ENCODE peak calls at places on chromosomes 16 and 17, in six cellular contexts. One of them, this sample, is unnamed.

GRCh38 chr17:19533718-19534561 is at the start of gene SLC47A1:
- DNase-seq in head of caudate nucleus: peak; percentile 25
- DNase-seq in T-cell: no peak
- DNase-seq in body of pancreas: peak; percentile 13
- DNase-seq in mesendoderm: peak; percentile 37
- DNase-seq in spleen: peak; percentile 80
- DNase-seq in this sample: no peak

GRCh38 chr16:57277586-57277985 is 6.9 kb downstream of the PLLP start:
- DNase-seq in spleen: no peak
- DNase-seq in body of pancreas: no peak
- DNase-seq in mesendoderm: no peak
- DNase-seq in head of caudate nucleus: no peak
- DNase-seq in T-cell: no peak
- DNase-seq in this sample: peak; percentile 88

GRCh38 chr16:1044515-1045362 is 27.8 kb upstream of the SSTR5 start:
- DNase-seq in spleen: no peak
- DNase-seq in T-cell: no peak
- DNase-seq in body of pancreas: no peak
- DNase-seq in head of caudate nucleus: no peak
- DNase-seq in mesendoderm: no peak
- DNase-seq in this sample: no peak

GRCh38 chr16:30350134-30350871 is 4.8 kb downstream of the CD2BP2 start:
- DNase-seq in spleen: peak; percentile 6
- DNase-seq in head of caudate nucleus: no peak
- DNase-seq in mesendoderm: no peak
- DNase-seq in body of pancreas: no peak
- DNase-seq in T-cell: no peak
- DNase-seq in this sample: no peak

GRCh38 chr17:27563532-27563931 is 67.5 kb upstream of the LGALS9 start:
- DNase-seq in head of caudate nucleus: no peak
- DNase-seq in body of pancreas: no peak
- DNase-seq in T-cell: no peak
- DNase-seq in mesendoderm: no peak
- DNase-seq in spleen: peak; percentile 46
- DNase-seq in this sample: no peak

GRCh38 chr17:79839363-79840203 is at the start of gene CBX4:
- DNase-seq in T-cell: peak; percentile 87
- DNase-seq in mesendoderm: peak; percentile 92
- DNase-seq in head of caudate nucleus: peak; percentile 99
- DNase-seq in body of pancreas: peak; percentile 97
- DNase-seq in spleen: peak; percentile 99
- DNase-seq in this sample: peak; percentile 66

GRCh38 chr17:67993153-67993997 is 2.9 kb downstream of the C17orf58 start:
- DNase-seq in mesendoderm: peak; percentile 87
- DNase-seq in head of caudate nucleus: peak; percentile 91
- DNase-seq in T-cell: peak; percentile 54
- DNase-seq in spleen: peak; percentile 95
- DNase-seq in body of pancreas: peak; percentile 84
- DNase-seq in this sample: no peak

GRCh38 chr17:37605813-37606505 is 3.3 kb downstream of the SYNRG start:
- DNase-seq in head of caudate nucleus: no peak
- DNase-seq in spleen: no peak
- DNase-seq in T-cell: no peak
- DNase-seq in body of pancreas: no peak
- DNase-seq in mesendoderm: no peak
- DNase-seq in this sample: no peak

GRCh38 chr16:29014561-29015029 is 29.7 kb downstream of the LAT start:
- DNase-seq in T-cell: no peak
- DNase-seq in spleen: no peak
- DNase-seq in head of caudate nucleus: no peak
- DNase-seq in body of pancreas: no peak
- DNase-seq in mesendoderm: no peak
- DNase-seq in this sample: no peak

GRCh38 chr16:75074920-75075687 is 41.5 kb downstream of the LDHD start:
- DNase-seq in body of pancreas: peak; percentile 20
- DNase-seq in spleen: peak; percentile 93
- DNase-seq in mesendoderm: no peak
- DNase-seq in T-cell: peak; percentile 65
- DNase-seq in head of caudate nucleus: no peak
- DNase-seq in this sample: no peak

GRCh38 chr17:80751070-80751459 is 206.4 kb downstream of the RPTOR start:
- DNase-seq in mesendoderm: no peak
- DNase-seq in spleen: no peak
- DNase-seq in T-cell: no peak
- DNase-seq in body of pancreas: no peak
- DNase-seq in head of caudate nucleus: peak; percentile 40
- DNase-seq in this sample: no peak

GRCh38 chr16:69112285-69113129 is 7.1 kb downstream of the HAS3 start:
- DNase-seq in head of caudate nucleus: peak; percentile 51
- DNase-seq in spleen: peak; percentile 78
- DNase-seq in body of pancreas: peak; percentile 77
- DNase-seq in mesendoderm: peak; percentile 78
- DNase-seq in T-cell: no peak
- DNase-seq in this sample: no peak

This sample was measured in epithelial cell of prostate.